ENCODE peak calls at places on chromosomes 13 and 19, in five cellular contexts. M is aorta, G is lower lobe of right lung, C is heart left ventricle, U is heart right ventricle. I is an unnamed sample. For H3K4me1, the result is how much of the 10 kb centered on the place peaks cover.

GRCh38 chr19:34808566-34808965 is 35.6 kb upstream of the ZNF599 start:
- DNase-seq in C (no peak), U (no peak), G (no peak), M (no peak), I (no peak)

GRCh38 chr13:32585625-32586021 is 629 bp upstream of the PDS5B start:
- DNase-seq in M (no peak), G (no peak), C (peak), U (no peak), I (no peak)

GRCh38 chr19:13031917-13032623 is 36.8 kb downstream of the NFIX start:
- DNase-seq in G (no peak), M (peak), U (no peak), C (no peak), I (no peak)

GRCh38 chr13:46113596-46113995 is 8.8 kb upstream of the CPB2 start:
- DNase-seq in G (no peak), M (peak), C (no peak), U (no peak), I (no peak)

GRCh38 chr19:13804830-13805683 is 9.8 kb downstream of the ZSWIM4 start:
- DNase-seq in G (peak), C (no peak), M (no peak), U (no peak), I (no peak)

GRCh38 chr13:21240586-21240985 is 64.1 kb downstream of the MRPL57 start:
- DNase-seq in U (no peak), C (no peak), M (no peak), G (no peak), I (no peak)

GRCh38 chr13:25466880-25467279 is 95.1 kb downstream of the ATP8A2 start:
- DNase-seq in M (no peak), U (no peak), C (no peak), G (no peak), I (no peak)

GRCh38 chr19:10112037-10112751 is 701 bp downstream of the P2RY11 start:
- DNase-seq in G (peak), M (no peak), C (no peak), U (no peak), I (no peak)

DNA sequence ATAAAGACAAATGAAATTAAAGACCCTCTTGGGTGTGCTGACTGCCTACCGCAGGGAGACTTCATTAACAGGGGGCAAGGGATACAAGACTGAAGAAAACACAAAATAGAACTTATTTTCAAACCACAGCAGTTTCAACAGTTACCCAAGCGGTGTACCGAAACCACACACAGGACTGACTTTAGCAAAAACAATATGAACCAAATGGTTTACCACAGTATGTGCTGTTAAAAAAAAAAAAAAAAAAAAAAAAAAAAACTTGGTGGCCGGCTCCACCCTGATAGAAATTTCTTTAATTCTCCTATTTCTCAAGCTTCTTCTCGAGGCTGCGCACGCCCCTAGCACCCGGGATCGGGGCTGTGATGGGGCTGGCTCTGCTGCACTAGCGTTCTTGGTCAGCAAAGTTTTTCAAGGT is 42.6 kb downstream of the KLF2 start:
- DNase-seq in G (peak), U (no peak), M (peak), C (no peak), I (no peak)
- H3K4me1 ChIP-seq in G (half or more), U (under half), M (under half), C (under half), I (under half)

DNA sequence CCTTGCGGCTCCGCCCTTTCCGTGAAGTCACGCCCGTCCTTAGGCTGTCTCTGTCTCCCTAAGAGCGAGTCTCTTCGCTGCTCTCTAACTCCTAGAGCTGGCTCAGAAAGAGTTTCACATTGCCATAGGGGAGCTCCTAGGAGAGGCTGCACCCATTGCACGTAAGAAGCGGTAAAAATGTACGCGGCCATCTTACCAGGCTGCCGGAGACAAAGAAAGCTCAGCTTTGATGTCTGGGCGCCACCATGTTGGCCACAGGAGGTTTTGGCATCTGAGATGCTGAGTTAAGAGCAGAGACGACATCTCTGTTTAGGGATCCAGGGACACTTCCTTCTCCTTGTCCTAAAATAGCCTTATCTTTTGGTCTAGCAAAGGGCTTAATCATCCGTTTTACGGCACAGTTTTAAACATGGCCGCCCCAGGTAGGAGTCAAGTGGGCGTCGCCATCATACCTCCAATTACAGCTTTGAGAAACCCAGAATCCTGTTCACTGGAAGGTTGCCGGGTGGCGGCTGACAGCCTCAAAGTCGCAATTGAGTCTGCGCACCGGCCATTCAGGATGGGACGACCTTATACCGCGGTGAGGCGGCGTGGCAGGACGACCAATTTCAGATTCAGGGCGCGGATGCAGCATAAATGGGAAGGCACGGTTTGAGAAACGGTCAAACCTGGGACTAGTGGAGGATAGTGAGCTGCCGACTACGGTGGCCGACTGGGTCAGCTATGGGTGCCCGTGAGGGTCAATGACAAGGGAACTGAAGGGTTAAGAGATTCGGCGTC is at the start of gene ZNF793:
- DNase-seq in M (peak), U (peak), C (peak), G (peak), I (peak)
- H3K4me1 ChIP-seq in M (under half), U (under half), C (under half), G (under half), I (under half)

GRCh38 chr19:5947435-5947834 is 30.5 kb downstream of the RANBP3 start:
- DNase-seq in U (peak), M (peak), C (peak), G (peak), I (peak)
- H3K4me1 ChIP-seq in U (half or more), M (under half), C (under half), G (half or more), I (under half)

DNA sequence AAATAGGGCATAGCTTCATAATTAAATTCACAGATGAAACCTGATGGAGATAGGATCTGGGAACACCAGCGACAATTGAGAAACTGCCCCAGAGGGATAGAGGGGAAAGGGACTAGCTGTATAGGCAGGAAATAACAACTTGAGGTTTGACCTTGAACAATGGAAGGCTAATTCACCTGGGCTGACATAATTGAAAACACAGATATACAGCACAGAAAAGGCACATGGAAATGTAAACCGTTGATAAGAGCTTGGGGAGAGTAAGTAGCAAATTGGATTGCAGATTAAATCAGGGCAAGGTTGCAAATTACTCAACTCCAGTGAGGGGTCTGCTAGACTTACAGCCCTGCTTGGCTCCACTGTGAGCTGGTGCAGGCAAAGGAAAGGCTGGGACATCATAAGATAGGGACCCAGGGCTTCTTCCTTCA is 246.7 kb downstream of the DLEU7 start:
- DNase-seq in M (no peak), C (no peak), G (no peak), U (no peak), I (no peak)
- H3K4me1 ChIP-seq in M (under half), C (under half), G (under half), U (half or more), I (under half)

GRCh38 chr19:38690832-38691231 is 43.4 kb downstream of the ACTN4 start:
- DNase-seq in U (no peak), M (no peak), G (no peak), C (no peak), I (no peak)
- H3K4me1 ChIP-seq in U (half or more), M (under half), G (half or more), C (half or more), I (under half)

I was measured in tibial artery.